ENCODE peak calls at places on chromosomes 7 and 10, in seven cellular contexts. G is astrocyte; P is activated CD4-positive, CD25-positive, alpha-beta regulatory T cell treated with anti-CD3 and anti-CD28 coated beads, Interleukin-2, amount 50 U/mL, for 16 hours; O is Calu3; L is stimulated activated CD4-positive, alpha-beta T cell treated with anti-CD3 and anti-CD28 coated beads, TNF-alpha, amount 100 ng/mL, for 4 hours; D is AG09319; Q is activated CD4-positive, alpha-beta T cell treated with anti-CD3 and anti-CD28 coated beads, Interleukin-2, amount 10 ng/mL, durations not matched to agents 7 days and 5 days. H is an unnamed sample.

GRCh38 chr7:134327896-134328295 is 11.2 kb upstream of the SLC35B4 start:
- DNase-seq in G (peak), P (peak), O (peak), L (peak), D (peak), Q (peak), H (peak)

GRCh38 chr10:114328876-114329275 is 75.4 kb downstream of the AFAP1L2 start:
- DNase-seq in G (no peak), P (no peak), O (no peak), L (no peak), D (no peak), Q (no peak), H (no peak)

GRCh38 chr10:110311357-110311949 is 6.7 kb upstream of the SMNDC1 start:
- DNase-seq in G (peak), P (no peak), O (peak), L (no peak), D (peak), Q (peak), H (peak)

GRCh38 chr10:77592946-77593636 is 44.5 kb downstream of the KCNMA1 start:
- DNase-seq in G (peak), P (no peak), O (no peak), L (no peak), D (peak), Q (no peak), H (no peak)

GRCh38 chr7:157704365-157704764 is 367.6 kb downstream of the DNAJB6 start:
- DNase-seq in G (no peak), P (no peak), O (no peak), L (no peak), D (no peak), Q (no peak), H (no peak)

GRCh38 chr7:136183981-136184380 is 206.8 kb upstream of the MTPN start:
- DNase-seq in G (peak), P (no peak), O (no peak), L (no peak), D (no peak), Q (no peak), H (no peak)

GRCh38 chr7:82098410-82098809 is 328.6 kb upstream of the HGF start:
- DNase-seq in G (no peak), P (no peak), O (no peak), L (no peak), D (no peak), Q (no peak), H (no peak)

GRCh38 chr10:5752301-5752871 is 60.8 kb downstream of the GDI2 start:
- DNase-seq in G (no peak), P (no peak), O (no peak), L (no peak), D (no peak), Q (no peak), H (no peak)

GRCh38 chr7:26143298-26144044 is 8.5 kb upstream of the NFE2L3 start:
- DNase-seq in G (peak), P (no peak), O (peak), L (no peak), D (no peak), Q (no peak), H (no peak)

GRCh38 chr10:30553625-30554442 is 75.7 kb downstream of the LYZL2 start:
- DNase-seq in G (no peak), P (no peak), O (peak), L (no peak), D (peak), Q (no peak), H (no peak)

GRCh38 chr10:69407621-69408301 is 9.0 kb downstream of the TACR2 start:
- DNase-seq in G (no peak), P (no peak), O (peak), L (no peak), D (no peak), Q (peak), H (no peak)

GRCh38 chr10:24465899-24466615 is 257.1 kb downstream of the KIAA1217 start:
- DNase-seq in G (peak), P (no peak), O (peak), L (no peak), D (no peak), Q (peak), H (peak)

GRCh38 chr7:20665096-20665495 is 49.6 kb downstream of the ABCB5 start:
- DNase-seq in G (peak), P (no peak), O (no peak), L (no peak), D (no peak), Q (no peak), H (no peak)

GRCh38 chr7:134778941-134779740 is at the start of gene CALD1:
- DNase-seq in G (peak), P (no peak), O (peak), L (no peak), D (peak), Q (no peak), H (peak)

GRCh38 chr7:68504766-68505165 is 1093.5 kb upstream of the AUTS2 start:
- DNase-seq in G (peak), P (no peak), O (no peak), L (no peak), D (no peak), Q (no peak), H (no peak)

GRCh38 chr7:151663382-151664100 is 143.8 kb upstream of the RHEB start:
- DNase-seq in G (no peak), P (no peak), O (no peak), L (no peak), D (no peak), Q (no peak), H (no peak)

GRCh38 chr7:32058017-32058416 is 12.2 kb downstream of the PDE1C start:
- DNase-seq in G (peak), P (no peak), O (no peak), L (no peak), D (no peak), Q (no peak), H (no peak)

GRCh38 chr10:51642591-51642990 is 56.8 kb downstream of the CSTF2T start:
- DNase-seq in G (no peak), P (no peak), O (no peak), L (no peak), D (no peak), Q (no peak), H (no peak)

GRCh38 chr10:62772186-62772950 is 32.2 kb upstream of the ADO start:
- DNase-seq in G (peak), P (no peak), O (no peak), L (no peak), D (no peak), Q (no peak), H (no peak)

GRCh38 chr7:137970263-137970975 is 31.5 kb downstream of the CREB3L2 start:
- DNase-seq in G (peak), P (no peak), O (peak), L (no peak), D (no peak), Q (no peak), H (no peak)

GRCh38 chr10:23053036-23053435 is 42.3 kb upstream of the MSRB2 start:
- DNase-seq in G (no peak), P (no peak), O (no peak), L (no peak), D (no peak), Q (no peak), H (no peak)

H was measured in SW480.